ENCODE peak calls at places on chromosome 6, in four cellular contexts. One of them, this sample, is unnamed.

GRCh38 chr6:117352466-117353081 is 73.2 kb downstream of the ROS1 start:
- DNase-seq in transverse colon: no peak
- DNase-seq in H1: no peak
- DNase-seq in breast epithelium: no peak
- DNase-seq in this sample: no peak

GRCh38 chr6:150273457-150274309 is 95.1 kb upstream of the IYD start:
- DNase-seq in H1: no peak
- DNase-seq in breast epithelium: no peak
- DNase-seq in transverse colon: no peak
- DNase-seq in this sample: no peak

GRCh38 chr6:80642452-80642851 is 536.0 kb downstream of the BCKDHB start:
- DNase-seq in breast epithelium: no peak
- DNase-seq in transverse colon: no peak
- DNase-seq in H1: no peak
- DNase-seq in this sample: no peak

GRCh38 chr6:130178692-130179091 is 44.1 kb downstream of the SAMD3 start:
- DNase-seq in transverse colon: no peak
- DNase-seq in H1: no peak
- DNase-seq in breast epithelium: no peak
- DNase-seq in this sample: no peak

GRCh38 chr6:107730106-107730505 is 94.0 kb downstream of the SCML4 start:
- DNase-seq in transverse colon: peak; percentile 22
- DNase-seq in breast epithelium: no peak
- DNase-seq in H1: no peak
- DNase-seq in this sample: no peak

GRCh38 chr6:90296346-90297123 is at the start of gene BACH2:
- DNase-seq in breast epithelium: peak; percentile 87
- DNase-seq in H1: peak; percentile 93
- DNase-seq in transverse colon: peak; percentile 93
- DNase-seq in this sample: peak; percentile 97

GRCh38 chr6:150452642-150453243 is 83.9 kb downstream of the IYD start:
- DNase-seq in transverse colon: no peak
- DNase-seq in H1: no peak
- DNase-seq in breast epithelium: no peak
- DNase-seq in this sample: no peak

GRCh38 chr6:1310628-1311399 is 1.1 kb upstream of the FOXQ1 start:
- DNase-seq in breast epithelium: no peak
- DNase-seq in H1: peak; percentile 70
- DNase-seq in transverse colon: peak; percentile 72
- DNase-seq in this sample: no peak

GRCh38 chr6:161414180-161414579 is 140.3 kb upstream of the AGPAT4 start:
- DNase-seq in H1: no peak
- DNase-seq in transverse colon: no peak
- DNase-seq in breast epithelium: no peak
- DNase-seq in this sample: no peak

GRCh38 chr6:27736686-27737085 is 175.5 kb downstream of the OR2B2 start:
- DNase-seq in breast epithelium: no peak
- DNase-seq in H1: no peak
- DNase-seq in transverse colon: no peak
- DNase-seq in this sample: no peak

GRCh38 chr6:25371037-25371347 is 91.8 kb downstream of the CARMIL1 start:
- DNase-seq in breast epithelium: no peak
- DNase-seq in H1: no peak
- DNase-seq in transverse colon: no peak
- DNase-seq in this sample: no peak

GRCh38 chr6:170455335-170455979 is 97.7 kb downstream of the PSMB1 start:
- DNase-seq in H1: no peak
- DNase-seq in breast epithelium: no peak
- DNase-seq in transverse colon: no peak
- DNase-seq in this sample: no peak

GRCh38 chr6:30216096-30216495 is 2.9 kb upstream of the TRIM26 start:
- DNase-seq in breast epithelium: no peak
- DNase-seq in H1: no peak
- DNase-seq in transverse colon: no peak
- DNase-seq in this sample: no peak

GRCh38 chr6:115071962-115072361 is 729.1 kb upstream of the HS3ST5 start:
- DNase-seq in transverse colon: no peak
- DNase-seq in breast epithelium: no peak
- DNase-seq in H1: no peak
- DNase-seq in this sample: no peak

GRCh38 chr6:42460892-42461291 is 9.2 kb upstream of the TRERF1 start:
- DNase-seq in H1: no peak
- DNase-seq in breast epithelium: no peak
- DNase-seq in transverse colon: no peak
- DNase-seq in this sample: no peak

GRCh38 chr6:11333292-11333849 is 100.9 kb upstream of the NEDD9 start:
- DNase-seq in breast epithelium: no peak
- DNase-seq in H1: no peak
- DNase-seq in transverse colon: no peak
- DNase-seq in this sample: no peak

GRCh38 chr6:6169141-6169540 is 151.3 kb downstream of the F13A1 start:
- DNase-seq in H1: no peak
- DNase-seq in transverse colon: no peak
- DNase-seq in breast epithelium: no peak
- DNase-seq in this sample: no peak

GRCh38 chr6:47405273-47405672 is 72.3 kb upstream of the CD2AP start:
- DNase-seq in breast epithelium: no peak
- DNase-seq in H1: no peak
- DNase-seq in transverse colon: peak; percentile 90
- DNase-seq in this sample: no peak

GRCh38 chr6:156057869-156058268 is 602.2 kb upstream of the NOX3 start:
- DNase-seq in breast epithelium: no peak
- DNase-seq in transverse colon: no peak
- DNase-seq in H1: no peak
- DNase-seq in this sample: peak; percentile 57

GRCh38 chr6:159181914-159182313 is 12.7 kb downstream of the FNDC1 start:
- DNase-seq in breast epithelium: no peak
- DNase-seq in transverse colon: no peak
- DNase-seq in H1: no peak
- DNase-seq in this sample: no peak

GRCh38 chr6:31927868-31928671 is 553 bp downstream of the C2 start:
- DNase-seq in H1: no peak
- DNase-seq in breast epithelium: no peak
- DNase-seq in transverse colon: no peak
- DNase-seq in this sample: no peak

GRCh38 chr6:150228067-150228733 is 85.4 kb downstream of the PPP1R14C start:
- DNase-seq in H1: no peak
- DNase-seq in breast epithelium: no peak
- DNase-seq in transverse colon: no peak
- DNase-seq in this sample: no peak

GRCh38 chr6:43014434-43014909 is 423 bp downstream of the KLHDC3 start:
- DNase-seq in transverse colon: no peak
- DNase-seq in H1: no peak
- DNase-seq in breast epithelium: no peak
- DNase-seq in this sample: no peak

GRCh38 chr6:39982720-39983119 is 48.5 kb upstream of the MOCS1 start:
- DNase-seq in H1: no peak
- DNase-seq in breast epithelium: no peak
- DNase-seq in transverse colon: no peak
- DNase-seq in this sample: peak; percentile 42

GRCh38 chr6:4472953-4473642 is 303.1 kb upstream of the CDYL start:
- DNase-seq in H1: no peak
- DNase-seq in transverse colon: no peak
- DNase-seq in breast epithelium: no peak
- DNase-seq in this sample: no peak

GRCh38 chr6:40755046-40755681 is 168.0 kb upstream of the LRFN2 start:
- DNase-seq in breast epithelium: no peak
- DNase-seq in H1: no peak
- DNase-seq in transverse colon: no peak
- DNase-seq in this sample: no peak

GRCh38 chr6:44261581-44261980 is 3.8 kb downstream of the NFKBIE start:
- DNase-seq in transverse colon: no peak
- DNase-seq in H1: no peak
- DNase-seq in breast epithelium: no peak
- DNase-seq in this sample: no peak
- TF ChIP-seq POLR2AphosphoS5 in transverse colon: no peak
- TF ChIP-seq POLR2AphosphoS5 in H1: no peak
- TF ChIP-seq POLR2AphosphoS5 in breast epithelium: no peak
- TF ChIP-seq POLR2AphosphoS5 in this sample: no peak

GRCh38 chr6:52506502-52506875 is 70.4 kb downstream of the TRAM2 start:
- DNase-seq in H1: no peak
- DNase-seq in breast epithelium: no peak
- DNase-seq in transverse colon: no peak
- DNase-seq in this sample: no peak
- H3K36me3 ChIP-seq in H1: peaks cover 9% of the 10 kb centered on the region
- H3K36me3 ChIP-seq in breast epithelium: no peaks in the 10 kb centered on the region
- H3K36me3 ChIP-seq in transverse colon: peaks cover 21% of the 10 kb centered on the region
- H3K36me3 ChIP-seq in this sample: peaks cover 55% of the 10 kb centered on the region

DNA sequence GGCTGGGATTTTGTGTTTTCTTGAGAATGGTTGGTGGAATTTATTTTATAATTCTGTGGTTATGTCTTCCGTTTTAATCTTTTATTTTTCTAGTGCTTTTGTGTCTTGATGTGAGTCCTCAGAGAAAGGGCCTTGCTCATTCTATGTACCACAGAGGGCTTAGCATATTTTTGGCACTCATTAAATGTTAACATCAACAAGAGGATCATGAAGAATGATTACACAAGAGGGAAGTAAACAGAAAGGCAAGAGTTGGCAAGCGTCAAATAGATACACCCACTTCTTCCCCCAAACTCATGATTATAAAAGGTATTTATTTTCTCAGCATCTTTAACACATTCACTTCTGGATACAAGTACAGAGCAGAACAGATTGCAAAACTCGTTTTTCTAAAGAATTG is 221.7 kb downstream of the ADGRG6 start:
- DNase-seq in breast epithelium: no peak
- DNase-seq in transverse colon: no peak
- DNase-seq in H1: no peak
- DNase-seq in this sample: no peak
- TF ChIP-seq POLR2AphosphoS5 in breast epithelium: no peak
- TF ChIP-seq POLR2AphosphoS5 in transverse colon: no peak
- TF ChIP-seq POLR2AphosphoS5 in H1: no peak
- TF ChIP-seq POLR2AphosphoS5 in this sample: no peak

DNA sequence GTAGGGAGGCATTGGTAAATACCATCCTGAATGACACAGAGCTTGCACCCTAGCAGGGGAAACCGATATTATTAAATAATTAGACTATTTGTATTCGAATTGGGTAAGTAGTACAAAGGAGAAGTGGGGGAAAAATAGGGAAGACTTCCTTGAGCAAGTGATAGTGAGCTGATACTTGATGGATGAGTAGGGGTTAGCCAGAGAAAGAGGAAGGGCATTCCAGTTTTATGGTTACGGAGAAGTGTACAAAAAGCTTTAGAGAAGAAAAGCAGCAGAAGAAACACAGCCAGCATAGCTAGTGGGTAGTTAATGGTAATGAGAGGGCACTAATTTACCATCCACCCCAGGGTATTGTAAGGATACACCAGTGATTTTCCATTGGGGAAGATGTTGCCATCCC is 1.6 kb downstream of the RIOK1 start:
- DNase-seq in transverse colon: no peak
- DNase-seq in H1: no peak
- DNase-seq in breast epithelium: no peak
- DNase-seq in this sample: no peak
- H3K36me3 ChIP-seq in transverse colon: peaks cover 22% of the 10 kb centered on the region
- H3K36me3 ChIP-seq in H1: peaks cover 5% of the 10 kb centered on the region
- H3K36me3 ChIP-seq in breast epithelium: no peaks in the 10 kb centered on the region
- H3K36me3 ChIP-seq in this sample: peaks cover 16% of the 10 kb centered on the region

This sample was measured in esophagus muscularis mucosa.